ENCODE peak calls at places on chromosomes 6 and 20, in seven cellular contexts. Y is Daoy; A is dorsolateral prefrontal cortex; T is activated gamma-delta T cell; U is NCI-H446; B is AG09309; M is CD8-positive, alpha-beta T cell. E is an unnamed sample.

GRCh38 chr6:9397981-9398559 is 962.7 kb upstream of the SLC35B3 start:
- DNase-seq in M (no peak), T (no peak), Y (peak; percentile 70), A (no peak), B (no peak), U (no peak), E (no peak)

GRCh38 chr20:38859070-38859690 is 53.7 kb downstream of the PPP1R16B start:
- DNase-seq in U (no peak), B (no peak), T (no peak), Y (no peak), M (no peak), A (no peak), E (no peak)

GRCh38 chr6:146914563-146915483 is 289.4 kb upstream of the STXBP5 start:
- DNase-seq in B (peak; percentile 95), A (no peak), T (no peak), U (peak; percentile 72), M (no peak), Y (peak; percentile 93), E (no peak)

GRCh38 chr20:51456511-51457280 is 85.8 kb downstream of the NFATC2 start:
- DNase-seq in M (no peak), Y (peak; percentile 98), U (peak; percentile 98), T (no peak), B (peak; percentile 83), A (peak; percentile 89), E (no peak)

GRCh38 chr6:157946865-157947532 is 34.7 kb upstream of the SYNJ2 start:
- DNase-seq in Y (no peak), A (no peak), T (no peak), M (no peak), U (peak; percentile 20), B (no peak), E (no peak)

GRCh38 chr20:38355161-38356012 is 9.1 kb downstream of the LBP start:
- DNase-seq in U (no peak), Y (no peak), A (peak; percentile 60), M (no peak), B (no peak), T (no peak), E (no peak)

GRCh38 chr6:119566546-119567263 is 217.1 kb upstream of the MAN1A1 start:
- DNase-seq in Y (peak; percentile 82), M (no peak), U (no peak), A (peak; percentile 37), B (no peak), T (no peak), E (no peak)

GRCh38 chr6:138667408-138667807 is 106.2 kb upstream of the CCDC28A start:
- DNase-seq in M (no peak), A (no peak), Y (no peak), T (no peak), B (no peak), U (no peak), E (no peak)

GRCh38 chr6:156774872-156775405 is 2.2 kb upstream of the ARID1B start:
- DNase-seq in Y (peak; percentile 40), T (no peak), M (no peak), A (no peak), B (no peak), U (peak; percentile 54), E (no peak)

GRCh38 chr6:150857062-150857905 is 8.2 kb upstream of the MTHFD1L start:
- DNase-seq in T (no peak), M (no peak), B (peak; percentile 96), Y (peak; percentile 83), A (no peak), U (peak; percentile 26), E (no peak)

GRCh38 chr6:169864148-169865030 is 113.0 kb downstream of the ERMARD start:
- DNase-seq in Y (no peak), A (no peak), M (no peak), B (no peak), T (no peak), U (no peak), E (peak; percentile 25)

GRCh38 chr20:50645253-50646068 is 45.9 kb downstream of the RIPOR3 start:
- DNase-seq in Y (peak; percentile 96), B (peak; percentile 87), A (no peak), M (no peak), T (no peak), U (peak; percentile 32), E (no peak)